ENCODE peak calls at places on chromosomes 16 and 17, in seven cellular contexts. P is spleen, G is neuronal stem cell, H is T1000, J is ovary, X is T-helper 2 cell, T is mucosa of descending colon. Z is an unnamed sample.

GRCh38 chr16:57303910-57304168 is 19.4 kb upstream of the PLLP start:
- DNase-seq in H (no peak), X (no peak), G (no peak), J (no peak), T (no peak), P (no peak), Z (no peak)

GRCh38 chr17:78789663-78790181 is 7.6 kb upstream of the CYTH1 start:
- DNase-seq in G (no peak), P (peak), T (peak), X (no peak), J (no peak), H (no peak), Z (no peak)

GRCh38 chr16:53756329-53756996 is 52.5 kb downstream of the FTO start:
- DNase-seq in X (no peak), T (no peak), G (peak), H (no peak), J (no peak), P (no peak), Z (peak)

GRCh38 chr16:50245417-50246298 is 20.7 kb upstream of the ADCY7 start:
- DNase-seq in J (peak), T (peak), X (peak), P (peak), G (no peak), H (no peak), Z (peak)

GRCh38 chr16:12315330-12316138 is 339.0 kb downstream of the SNX29 start:
- DNase-seq in G (no peak), H (no peak), J (no peak), X (no peak), T (peak), P (no peak), Z (peak)

GRCh38 chr17:64706224-64707076 is 44.3 kb upstream of the SMURF2 start:
- DNase-seq in X (no peak), T (peak), H (no peak), G (no peak), J (no peak), P (no peak), Z (peak)

GRCh38 chr17:26792486-26792885 is 501.4 kb upstream of the WSB1 start:
- DNase-seq in T (no peak), J (no peak), H (no peak), G (peak), P (no peak), X (no peak), Z (no peak)

GRCh38 chr17:38415250-38416194 is 12.7 kb upstream of the ARHGAP23 start:
- DNase-seq in T (no peak), X (no peak), P (no peak), J (no peak), G (no peak), H (no peak), Z (no peak)

GRCh38 chr17:27535178-27535928 is 79.1 kb downstream of the KSR1 start:
- DNase-seq in J (no peak), X (no peak), P (no peak), G (no peak), H (no peak), T (peak), Z (peak)

GRCh38 chr16:9412362-9413311 is 321.2 kb downstream of the HAPSTR1 start:
- DNase-seq in P (no peak), J (no peak), G (no peak), T (no peak), H (no peak), X (no peak), Z (no peak)

GRCh38 chr17:5373112-5373511 is 46.4 kb downstream of the NUP88 start:
- DNase-seq in X (no peak), J (no peak), H (no peak), T (no peak), G (no peak), P (no peak), Z (no peak)

GRCh38 chr17:17837966-17838962 is 1.5 kb upstream of the SREBF1 start:
- DNase-seq in J (peak), G (no peak), H (no peak), P (no peak), X (no peak), T (peak), Z (peak)

GRCh38 chr16:23026777-23027362 is 122.4 kb downstream of the USP31 start:
- DNase-seq in G (peak), H (no peak), P (no peak), J (no peak), X (no peak), T (peak), Z (peak)

GRCh38 chr17:48791128-48792032 is 25.6 kb downstream of the TTLL6 start:
- DNase-seq in H (no peak), G (peak), X (no peak), P (no peak), J (peak), T (peak), Z (peak)

GRCh38 chr17:77723071-77723908 is 235.2 kb upstream of the TNRC6C start:
- DNase-seq in X (no peak), T (no peak), G (no peak), H (no peak), P (no peak), J (no peak), Z (no peak)

GRCh38 chr17:48925251-48925990 is 17.2 kb downstream of the UBE2Z start:
- DNase-seq in T (no peak), H (no peak), J (no peak), X (no peak), P (no peak), G (no peak), Z (no peak)

GRCh38 chr17:11330871-11331270 is 89.9 kb downstream of the SHISA6 start:
- DNase-seq in T (no peak), G (peak), P (no peak), H (no peak), X (no peak), J (peak), Z (no peak)

GRCh38 chr17:7383742-7384488 is 3.0 kb downstream of the TNK1 start:
- DNase-seq in G (no peak), J (no peak), X (peak), H (no peak), T (peak), P (peak), Z (peak)

GRCh38 chr17:68133370-68134045 is 98.0 kb downstream of the KPNA2 start:
- DNase-seq in J (no peak), X (no peak), P (no peak), T (no peak), H (no peak), G (no peak), Z (no peak)

GRCh38 chr16:75860654-75861053 is 134.4 kb upstream of the CPHXL start:
- DNase-seq in P (peak), J (no peak), T (no peak), X (no peak), H (no peak), G (peak), Z (peak)

GRCh38 chr17:39538875-39539274 is 68.8 kb downstream of the NEUROD2 start:
- DNase-seq in X (no peak), G (no peak), J (no peak), T (no peak), H (no peak), P (no peak), Z (no peak)

GRCh38 chr16:54512461-54512860 is 225.9 kb upstream of the IRX3 start:
- DNase-seq in H (no peak), J (no peak), P (no peak), X (no peak), T (no peak), G (no peak), Z (no peak)

GRCh38 chr16:11201498-11202259 is 54.3 kb downstream of the SOCS1 start:
- DNase-seq in P (no peak), X (no peak), H (peak), G (no peak), T (no peak), J (no peak), Z (peak)

GRCh38 chr17:80737106-80738019 is 192.7 kb downstream of the RPTOR start:
- DNase-seq in X (no peak), H (no peak), T (no peak), P (peak), J (no peak), G (no peak), Z (no peak)

GRCh38 chr17:390025-390424 is 37.4 kb upstream of the RPH3AL start:
- DNase-seq in G (no peak), H (no peak), P (no peak), J (no peak), X (no peak), T (no peak), Z (no peak)

GRCh38 chr16:85945424-85945751 is 46.4 kb downstream of the IRF8 start:
- DNase-seq in T (no peak), J (no peak), X (no peak), H (no peak), P (no peak), G (no peak), Z (no peak)

GRCh38 chr17:77884967-77885641 is 73.4 kb upstream of the TNRC6C start:
- DNase-seq in X (no peak), P (peak), G (no peak), H (no peak), T (no peak), J (no peak), Z (no peak)

GRCh38 chr16:28218109-28218508 is 6.3 kb upstream of the XPO6 start:
- DNase-seq in J (no peak), X (peak), G (no peak), P (no peak), H (no peak), T (peak), Z (peak)

GRCh38 chr16:89602273-89602951 is 11.0 kb upstream of the DPEP1 start:
- DNase-seq in H (peak), X (peak), T (no peak), P (no peak), G (peak), J (no peak), Z (no peak)

GRCh38 chr16:3046506-3047386 is at the start of gene MMP25:
- DNase-seq in T (no peak), G (no peak), H (no peak), X (no peak), J (no peak), P (peak), Z (no peak)

GRCh38 chr17:5042152-5043022 is 7.2 kb upstream of the SLC52A1 start:
- DNase-seq in G (no peak), J (no peak), T (peak), X (no peak), H (no peak), P (no peak), Z (peak)

GRCh38 chr16:57766714-57767348 is 31.3 kb downstream of the KATNB1 start:
- DNase-seq in X (no peak), P (no peak), G (no peak), T (no peak), H (no peak), J (no peak), Z (no peak)

GRCh38 chr16:55370762-55371482 is 46.9 kb downstream of the IRX6 start:
- DNase-seq in X (no peak), J (peak), H (no peak), G (peak), T (peak), P (peak), Z (peak)

Z was measured in small intestine.